ENCODE peak calls at places on chromosomes 7 and 10, in five cellular contexts. T is activated CD8-positive, alpha-beta T cell treated with anti-CD3 and anti-CD28 coated beads for 36 hours; E is HFF-Myc; M is small intestine; S is GM03348. F is an unnamed sample.

GRCh38 chr10:34249634-34250033 is 565.5 kb downstream of the PARD3 start:
- DNase-seq in S (no peak), E (no peak), T (no peak), M (no peak), F (no peak)

GRCh38 chr7:83472376-83472775 is 176.6 kb downstream of the SEMA3E start:
- DNase-seq in T (no peak), E (no peak), M (no peak), S (no peak), F (no peak)

GRCh38 chr10:42707229-42707628 is 68.9 kb upstream of the ZNF33B start:
- DNase-seq in E (no peak), S (no peak), M (peak), T (no peak), F (no peak)

GRCh38 chr7:91503934-91504575 is 239.8 kb downstream of the FZD1 start:
- DNase-seq in S (no peak), E (no peak), T (no peak), M (no peak), F (no peak)

GRCh38 chr10:4066581-4067403 is 281.8 kb upstream of the KLF6 start:
- DNase-seq in S (no peak), M (peak), T (peak), E (no peak), F (peak)

GRCh38 chr7:51154201-51154600 is 162.4 kb downstream of the COBL start:
- DNase-seq in E (no peak), M (no peak), S (no peak), T (no peak), F (no peak)

GRCh38 chr7:26860361-26860760 is 4.0 kb downstream of the SKAP2 start:
- DNase-seq in T (no peak), S (no peak), E (no peak), M (peak), F (no peak)

GRCh38 chr7:139972000-139972399 is 90.8 kb downstream of the PARP12 start:
- DNase-seq in T (no peak), E (no peak), S (no peak), M (no peak), F (no peak)

GRCh38 chr7:73521636-73522080 is 435 bp downstream of the BAZ1B start:
- DNase-seq in S (peak), E (no peak), T (no peak), M (no peak), F (no peak)

GRCh38 chr10:116158036-116158435 is 115.0 kb downstream of the GFRA1 start:
- DNase-seq in E (no peak), M (no peak), S (no peak), T (no peak), F (no peak)

GRCh38 chr10:25294032-25294926 is 119.5 kb downstream of the GPR158 start:
- DNase-seq in E (no peak), T (no peak), S (peak), M (no peak), F (peak)

GRCh38 chr10:34494012-34494411 is 321.1 kb downstream of the PARD3 start:
- DNase-seq in T (no peak), M (no peak), S (no peak), E (no peak), F (no peak)

GRCh38 chr7:54259185-54259584 is 283.0 kb upstream of the VSTM2A start:
- DNase-seq in T (no peak), E (no peak), M (no peak), S (no peak), F (no peak)

GRCh38 chr7:107697246-107698044 is 36.8 kb downstream of the SLC26A4 start:
- DNase-seq in T (no peak), M (no peak), E (no peak), S (no peak), F (no peak)

GRCh38 chr7:116512524-116513188 is 12.2 kb upstream of the CAV1 start:
- DNase-seq in S (no peak), E (no peak), T (no peak), M (no peak), F (no peak)

GRCh38 chr10:36114141-36114540 is 472.0 kb upstream of the FZD8 start:
- DNase-seq in T (no peak), E (no peak), M (no peak), S (no peak), F (no peak)

GRCh38 chr7:79528421-79528820 is 75.0 kb upstream of the MAGI2 start:
- DNase-seq in T (no peak), M (no peak), E (no peak), S (no peak), F (no peak)

GRCh38 chr10:111873041-111873440 is 310.5 kb downstream of the GPAM start:
- DNase-seq in E (no peak), M (no peak), S (no peak), T (no peak), F (no peak)

GRCh38 chr7:8937204-8937603 is 503.8 kb downstream of the NXPH1 start:
- DNase-seq in M (no peak), S (no peak), E (no peak), T (no peak), F (no peak)

GRCh38 chr7:128814496-128814895 is 15.7 kb upstream of the FLNC start:
- DNase-seq in M (no peak), S (no peak), T (no peak), E (no peak), F (no peak)

GRCh38 chr10:33860994-33861393 is 526.5 kb upstream of the NRP1 start:
- DNase-seq in T (no peak), S (peak), M (no peak), E (no peak), F (no peak)

GRCh38 chr10:124354411-124355382 is 64.0 kb downstream of the OAT start:
- DNase-seq in E (peak), M (peak), T (peak), S (peak), F (peak)

GRCh38 chr7:121605297-121605640 is 209.2 kb upstream of the FAM3C start:
- DNase-seq in T (no peak), M (peak), S (peak), E (no peak), F (no peak)

GRCh38 chr10:29807407-29807806 is 172.6 kb upstream of the SVIL start:
- DNase-seq in E (peak), S (peak), M (no peak), T (no peak), F (no peak)

GRCh38 chr7:5479133-5479745 is 55.6 kb upstream of the TNRC18 start:
- DNase-seq in T (no peak), M (no peak), S (no peak), E (peak), F (no peak)

GRCh38 chr10:85124592-85124991 is 796.2 kb downstream of the CCSER2 start:
- DNase-seq in T (no peak), E (no peak), M (no peak), S (no peak), F (no peak)

GRCh38 chr7:157009778-157010587 is 480 bp downstream of the MNX1 start:
- DNase-seq in M (no peak), E (no peak), T (no peak), S (no peak), F (no peak)

GRCh38 chr7:25752967-25753791 is 398.8 kb upstream of the NFE2L3 start:
- DNase-seq in T (no peak), M (no peak), S (no peak), E (no peak), F (no peak)

GRCh38 chr10:122051609-122052385 is 62.8 kb downstream of the TACC2 start:
- DNase-seq in T (no peak), S (peak), E (peak), M (peak), F (no peak)

GRCh38 chr10:124578231-124579002 is 116.8 kb downstream of the LHPP start:
- DNase-seq in S (no peak), T (no peak), E (no peak), M (no peak), F (no peak)

GRCh38 chr7:18859331-18859730 is 258.1 kb downstream of the TWIST1 start:
- DNase-seq in M (no peak), E (no peak), S (no peak), T (no peak), F (no peak)

GRCh38 chr7:65798111-65799075 is 74.5 kb upstream of the VKORC1L1 start:
- DNase-seq in T (peak), S (peak), M (peak), E (peak), F (no peak)

GRCh38 chr7:124645704-124646103 is 119.9 kb downstream of the GPR37 start:
- DNase-seq in S (no peak), M (no peak), T (no peak), E (no peak), F (no peak)

GRCh38 chr10:132961864-132962622 is 19.7 kb upstream of the CFAP46 start:
- DNase-seq in T (peak), M (peak), E (peak), S (peak), F (peak)

GRCh38 chr10:77104459-77104980 is 533.1 kb downstream of the KCNMA1 start:
- DNase-seq in S (peak), T (no peak), E (peak), M (no peak), F (no peak)

GRCh38 chr10:77716943-77717735 is 79.5 kb upstream of the KCNMA1 start:
- DNase-seq in E (no peak), S (no peak), M (no peak), T (no peak), F (no peak)

GRCh38 chr7:55104707-55105433 is 86.1 kb downstream of the EGFR start:
- DNase-seq in M (no peak), S (no peak), E (no peak), T (no peak), F (no peak)

GRCh38 chr7:76189276-76189675 is 12.4 kb upstream of the SRRM3 start:
- DNase-seq in T (no peak), S (no peak), M (no peak), E (no peak), F (no peak)